ENCODE peak calls at places on chromosomes 11 and 22, in five cellular contexts. W is T-helper 2 cell, R is neural progenitor cell, I is NCI-H1436, S is lung microvascular endothelial cell. F is an unnamed sample.

GRCh38 chr11:125514336-125515101 is 18.5 kb upstream of the FEZ1 start:
- DNase-seq in W (peak), R (no peak), I (no peak), S (peak), F (peak)

GRCh38 chr22:20979243-20979809 is 2.8 kb upstream of the LZTR1 start:
- DNase-seq in W (peak), R (peak), I (no peak), S (peak), F (peak)

GRCh38 chr11:120715239-120715638 is 203.7 kb downstream of the GRIK4 start:
- DNase-seq in W (no peak), R (peak), I (no peak), S (peak), F (no peak)

GRCh38 chr11:86167499-86168161 is 76.9 kb upstream of the EED start:
- DNase-seq in W (no peak), R (no peak), I (no peak), S (no peak), F (no peak)

GRCh38 chr11:96054870-96055705 is 131.2 kb upstream of the MTMR2 start:
- DNase-seq in W (peak), R (peak), I (no peak), S (peak), F (no peak)

GRCh38 chr11:27497284-27497866 is 9.2 kb downstream of the LIN7C start:
- DNase-seq in W (peak), R (no peak), I (no peak), S (peak), F (no peak)

GRCh38 chr11:125272092-125272491 is 107.5 kb downstream of the PKNOX2 start:
- DNase-seq in W (no peak), R (no peak), I (no peak), S (no peak), F (peak)

GRCh38 chr11:27926469-27926868 is 181.5 kb downstream of the KIF18A start:
- DNase-seq in W (no peak), R (no peak), I (no peak), S (no peak), F (no peak)

GRCh38 chr11:65059959-65060824 is 1.8 kb upstream of the NAALADL1 start:
- DNase-seq in W (peak), R (no peak), I (no peak), S (no peak), F (no peak)

GRCh38 chr11:76625787-76626186 is 44.8 kb downstream of the LRRC32 start:
- DNase-seq in W (no peak), R (no peak), I (no peak), S (no peak), F (no peak)

GRCh38 chr22:23058481-23059336 is 11.6 kb upstream of the GNAZ start:
- DNase-seq in W (no peak), R (no peak), I (no peak), S (no peak), F (no peak)

GRCh38 chr22:25053153-25053805 is 100.8 kb downstream of the KIAA1671 start:
- DNase-seq in W (no peak), R (no peak), I (no peak), S (no peak), F (no peak)

GRCh38 chr22:38788846-38789245 is 5.1 kb downstream of the DNAL4 start:
- DNase-seq in W (no peak), R (no peak), I (no peak), S (no peak), F (no peak)

GRCh38 chr11:77558380-77558779 is 31.4 kb upstream of the AQP11 start:
- DNase-seq in W (no peak), R (no peak), I (no peak), S (no peak), F (no peak)

GRCh38 chr22:31274017-31274416 is 18.3 kb downstream of the PIK3IP1 start:
- DNase-seq in W (no peak), R (no peak), I (no peak), S (no peak), F (no peak)

GRCh38 chr11:1060885-1061616 is 13.6 kb upstream of the MUC2 start:
- DNase-seq in W (no peak), R (no peak), I (no peak), S (peak), F (peak)

GRCh38 chr11:69860796-69861445 is 41.7 kb upstream of the FGF3 start:
- DNase-seq in W (no peak), R (no peak), I (no peak), S (no peak), F (no peak)

GRCh38 chr11:72798361-72798760 is 4.5 kb upstream of the STARD10 start:
- DNase-seq in W (no peak), R (peak), I (no peak), S (no peak), F (no peak)

GRCh38 chr11:60087239-60087638 is 1.2 kb upstream of the MS4A2 start:
- DNase-seq in W (no peak), R (no peak), I (no peak), S (no peak), F (no peak)

GRCh38 chr11:94125408-94126120 is 3.1 kb upstream of the PANX1 start:
- DNase-seq in W (no peak), R (no peak), I (no peak), S (no peak), F (no peak)

GRCh38 chr22:49303061-49303735 is 524.5 kb downstream of the BRD1 start:
- DNase-seq in W (no peak), R (no peak), I (no peak), S (no peak), F (no peak)

GRCh38 chr22:46114518-46115387 is 35.6 kb upstream of the PPARA start:
- DNase-seq in W (peak), R (no peak), I (no peak), S (no peak), F (no peak)

GRCh38 chr11:34564406-34564805 is 50.8 kb upstream of the ELF5 start:
- DNase-seq in W (no peak), R (no peak), I (no peak), S (no peak), F (peak)

GRCh38 chr11:16169946-16170345 is 186.4 kb downstream of the SOX6 start:
- DNase-seq in W (no peak), R (peak), I (peak), S (no peak), F (no peak)

GRCh38 chr11:10429526-10429925 is 25.5 kb upstream of the AMPD3 start:
- DNase-seq in W (no peak), R (no peak), I (peak), S (no peak), F (no peak)

GRCh38 chr11:43952020-43952400 is 9.6 kb downstream of the C11orf96 start:
- DNase-seq in W (no peak), R (no peak), I (no peak), S (no peak), F (no peak)

GRCh38 chr11:123429336-123429735 is 733 bp upstream of the GRAMD1B start:
- DNase-seq in W (no peak), R (no peak), I (no peak), S (no peak), F (peak)

GRCh38 chr11:850777-851762 is 8.4 kb downstream of the TSPAN4 start:
- DNase-seq in W (peak), R (peak), I (no peak), S (no peak), F (no peak)

GRCh38 chr11:12001152-12001551 is 7.3 kb downstream of the DKK3 start:
- DNase-seq in W (no peak), R (no peak), I (peak), S (no peak), F (no peak)